ENCODE peak calls at places on chromosomes 3 and 15, in ten cellular contexts. One of them, this sample, is unnamed.

GRCh38 chr3:188754286-188754685 is 417.5 kb upstream of the TPRG1 start:
- DNase-seq in SHP77: no peak
- DNase-seq in OCI-M1: no peak
- DNase-seq in SW480: no peak
- DNase-seq in mucosa of descending colon: no peak
- DNase-seq in BE2C: no peak
- DNase-seq in RPMI8226: no peak
- DNase-seq in psoas muscle: no peak
- DNase-seq in H7: no peak
- DNase-seq in NCI-H82: no peak
- DNase-seq in this sample: no peak

GRCh38 chr3:34140606-34141005 is 342.2 kb downstream of the PDCD6IP start:
- DNase-seq in OCI-M1: no peak
- DNase-seq in NCI-H82: no peak
- DNase-seq in BE2C: no peak
- DNase-seq in SHP77: no peak
- DNase-seq in mucosa of descending colon: no peak
- DNase-seq in SW480: no peak
- DNase-seq in RPMI8226: no peak
- DNase-seq in psoas muscle: no peak
- DNase-seq in H7: no peak
- DNase-seq in this sample: no peak

GRCh38 chr3:168884353-168884903 is 779.1 kb downstream of the MECOM start:
- DNase-seq in psoas muscle: no peak
- DNase-seq in SHP77: no peak
- DNase-seq in SW480: no peak
- DNase-seq in BE2C: no peak
- DNase-seq in H7: no peak
- DNase-seq in NCI-H82: peak
- DNase-seq in OCI-M1: no peak
- DNase-seq in RPMI8226: peak
- DNase-seq in mucosa of descending colon: peak
- DNase-seq in this sample: no peak

GRCh38 chr3:23442598-23443383 is 239.7 kb downstream of the UBE2E2 start:
- DNase-seq in psoas muscle: no peak
- DNase-seq in BE2C: no peak
- DNase-seq in SHP77: no peak
- DNase-seq in SW480: peak
- DNase-seq in RPMI8226: peak
- DNase-seq in mucosa of descending colon: no peak
- DNase-seq in NCI-H82: peak
- DNase-seq in OCI-M1: peak
- DNase-seq in H7: peak
- DNase-seq in this sample: no peak

GRCh38 chr15:69973102-69973714 is 124.5 kb downstream of the TLE3 start:
- DNase-seq in mucosa of descending colon: peak
- DNase-seq in psoas muscle: no peak
- DNase-seq in SW480: peak
- DNase-seq in RPMI8226: peak
- DNase-seq in H7: no peak
- DNase-seq in BE2C: no peak
- DNase-seq in OCI-M1: peak
- DNase-seq in NCI-H82: no peak
- DNase-seq in SHP77: no peak
- DNase-seq in this sample: no peak

GRCh38 chr3:53202331-53203015 is 41.5 kb downstream of the PRKCD start:
- DNase-seq in SHP77: no peak
- DNase-seq in OCI-M1: no peak
- DNase-seq in RPMI8226: no peak
- DNase-seq in psoas muscle: no peak
- DNase-seq in BE2C: no peak
- DNase-seq in mucosa of descending colon: no peak
- DNase-seq in H7: peak
- DNase-seq in SW480: peak
- DNase-seq in NCI-H82: no peak
- DNase-seq in this sample: no peak

GRCh38 chr3:64291345-64291744 is 66.1 kb upstream of the PRICKLE2 start:
- DNase-seq in SHP77: no peak
- DNase-seq in OCI-M1: no peak
- DNase-seq in BE2C: no peak
- DNase-seq in mucosa of descending colon: no peak
- DNase-seq in NCI-H82: no peak
- DNase-seq in SW480: peak
- DNase-seq in psoas muscle: peak
- DNase-seq in RPMI8226: no peak
- DNase-seq in H7: no peak
- DNase-seq in this sample: no peak

GRCh38 chr3:141191097-141191749 is 40.4 kb upstream of the PXYLP1 start:
- DNase-seq in mucosa of descending colon: no peak
- DNase-seq in SHP77: no peak
- DNase-seq in psoas muscle: no peak
- DNase-seq in SW480: peak
- DNase-seq in BE2C: no peak
- DNase-seq in OCI-M1: no peak
- DNase-seq in NCI-H82: no peak
- DNase-seq in H7: no peak
- DNase-seq in RPMI8226: no peak
- DNase-seq in this sample: no peak

GRCh38 chr3:2511356-2511755 is 412.7 kb downstream of the CNTN4 start:
- DNase-seq in RPMI8226: no peak
- DNase-seq in BE2C: peak
- DNase-seq in H7: no peak
- DNase-seq in SW480: no peak
- DNase-seq in OCI-M1: no peak
- DNase-seq in mucosa of descending colon: no peak
- DNase-seq in psoas muscle: peak
- DNase-seq in NCI-H82: peak
- DNase-seq in SHP77: no peak
- DNase-seq in this sample: peak

GRCh38 chr3:186997061-186998054 is 67.0 kb downstream of the ST6GAL1 start:
- DNase-seq in SW480: no peak
- DNase-seq in H7: no peak
- DNase-seq in RPMI8226: no peak
- DNase-seq in NCI-H82: no peak
- DNase-seq in OCI-M1: peak
- DNase-seq in psoas muscle: no peak
- DNase-seq in mucosa of descending colon: no peak
- DNase-seq in SHP77: no peak
- DNase-seq in BE2C: no peak
- DNase-seq in this sample: no peak

GRCh38 chr15:75695206-75695605 is 17.4 kb downstream of the CSPG4 start:
- DNase-seq in SW480: no peak
- DNase-seq in mucosa of descending colon: no peak
- DNase-seq in SHP77: no peak
- DNase-seq in H7: no peak
- DNase-seq in NCI-H82: peak
- DNase-seq in psoas muscle: no peak
- DNase-seq in RPMI8226: no peak
- DNase-seq in BE2C: no peak
- DNase-seq in OCI-M1: no peak
- DNase-seq in this sample: no peak

GRCh38 chr3:25689226-25689625 is 24.5 kb upstream of the TOP2B start:
- DNase-seq in SHP77: no peak
- DNase-seq in RPMI8226: no peak
- DNase-seq in psoas muscle: no peak
- DNase-seq in OCI-M1: peak
- DNase-seq in SW480: no peak
- DNase-seq in NCI-H82: no peak
- DNase-seq in BE2C: no peak
- DNase-seq in H7: no peak
- DNase-seq in mucosa of descending colon: no peak
- DNase-seq in this sample: no peak

GRCh38 chr3:177263615-177264365 is 66.5 kb upstream of the TBL1XR1 start:
- DNase-seq in NCI-H82: no peak
- DNase-seq in SHP77: no peak
- DNase-seq in H7: no peak
- DNase-seq in psoas muscle: no peak
- DNase-seq in SW480: no peak
- DNase-seq in BE2C: no peak
- DNase-seq in mucosa of descending colon: no peak
- DNase-seq in OCI-M1: peak
- DNase-seq in RPMI8226: no peak
- DNase-seq in this sample: no peak

GRCh38 chr3:136909187-136909586 is 47.2 kb downstream of the NCK1 start:
- DNase-seq in BE2C: no peak
- DNase-seq in H7: no peak
- DNase-seq in psoas muscle: no peak
- DNase-seq in OCI-M1: no peak
- DNase-seq in SW480: no peak
- DNase-seq in NCI-H82: no peak
- DNase-seq in RPMI8226: no peak
- DNase-seq in SHP77: no peak
- DNase-seq in mucosa of descending colon: no peak
- DNase-seq in this sample: no peak

GRCh38 chr3:33962383-33962782 is 164.0 kb downstream of the PDCD6IP start:
- DNase-seq in SW480: no peak
- DNase-seq in NCI-H82: no peak
- DNase-seq in OCI-M1: no peak
- DNase-seq in psoas muscle: no peak
- DNase-seq in mucosa of descending colon: no peak
- DNase-seq in RPMI8226: no peak
- DNase-seq in SHP77: no peak
- DNase-seq in BE2C: no peak
- DNase-seq in H7: no peak
- DNase-seq in this sample: no peak

GRCh38 chr3:134348524-134348923 is 25.7 kb downstream of the AMOTL2 start:
- DNase-seq in RPMI8226: no peak
- DNase-seq in SW480: no peak
- DNase-seq in H7: peak
- DNase-seq in mucosa of descending colon: no peak
- DNase-seq in psoas muscle: peak
- DNase-seq in BE2C: no peak
- DNase-seq in SHP77: no peak
- DNase-seq in OCI-M1: no peak
- DNase-seq in NCI-H82: no peak
- DNase-seq in this sample: no peak

This sample was measured in NCI-H1694.